ENCODE peak calls at places on chromosomes 6 and 20, in five cellular contexts. One of them, this sample, is unnamed.

GRCh38 chr6:46655803-46656202 is 3.0 kb downstream of the SLC25A27 start:
- DNase-seq in brain microvascular endothelial cell: no peak
- DNase-seq in hippocampal formation: no peak
- DNase-seq in NCI-H1417 treated with DMSO at 0.1 percent for 48 hours: no peak
- DNase-seq in HFFc6: no peak
- DNase-seq in this sample: peak

GRCh38 chr6:92737983-92738382 is 681.4 kb downstream of the EPHA7 start:
- DNase-seq in brain microvascular endothelial cell: no peak
- DNase-seq in hippocampal formation: no peak
- DNase-seq in NCI-H1417 treated with DMSO at 0.1 percent for 48 hours: no peak
- DNase-seq in HFFc6: no peak
- DNase-seq in this sample: no peak

GRCh38 chr6:4768815-4769214 is 7.4 kb upstream of the CDYL start:
- DNase-seq in brain microvascular endothelial cell: no peak
- DNase-seq in hippocampal formation: no peak
- DNase-seq in NCI-H1417 treated with DMSO at 0.1 percent for 48 hours: no peak
- DNase-seq in HFFc6: no peak
- DNase-seq in this sample: no peak

GRCh38 chr6:21053612-21054011 is 519.4 kb downstream of the CDKAL1 start:
- DNase-seq in brain microvascular endothelial cell: no peak
- DNase-seq in hippocampal formation: no peak
- DNase-seq in NCI-H1417 treated with DMSO at 0.1 percent for 48 hours: no peak
- DNase-seq in HFFc6: no peak
- DNase-seq in this sample: no peak

GRCh38 chr6:150466196-150466595 is 97.4 kb downstream of the IYD start:
- DNase-seq in brain microvascular endothelial cell: no peak
- DNase-seq in hippocampal formation: no peak
- DNase-seq in NCI-H1417 treated with DMSO at 0.1 percent for 48 hours: no peak
- DNase-seq in HFFc6: no peak
- DNase-seq in this sample: no peak

GRCh38 chr6:37556884-37557644 is 57.4 kb upstream of the CCDC167 start:
- DNase-seq in brain microvascular endothelial cell: no peak
- DNase-seq in hippocampal formation: no peak
- DNase-seq in NCI-H1417 treated with DMSO at 0.1 percent for 48 hours: no peak
- DNase-seq in HFFc6: no peak
- DNase-seq in this sample: no peak

GRCh38 chr6:16496982-16497823 is 258.8 kb downstream of the GMPR start:
- DNase-seq in brain microvascular endothelial cell: no peak
- DNase-seq in hippocampal formation: no peak
- DNase-seq in NCI-H1417 treated with DMSO at 0.1 percent for 48 hours: no peak
- DNase-seq in HFFc6: no peak
- DNase-seq in this sample: no peak

GRCh38 chr20:10179574-10180298 is 38.9 kb upstream of the SNAP25 start:
- DNase-seq in brain microvascular endothelial cell: peak
- DNase-seq in hippocampal formation: no peak
- DNase-seq in NCI-H1417 treated with DMSO at 0.1 percent for 48 hours: no peak
- DNase-seq in HFFc6: no peak
- DNase-seq in this sample: peak

GRCh38 chr20:56780266-56780665 is 151.2 kb downstream of the TFAP2C start:
- DNase-seq in brain microvascular endothelial cell: no peak
- DNase-seq in hippocampal formation: no peak
- DNase-seq in NCI-H1417 treated with DMSO at 0.1 percent for 48 hours: no peak
- DNase-seq in HFFc6: no peak
- DNase-seq in this sample: no peak